ENCODE peak calls at places on chromosomes 6 and 20, in four cellular contexts. I is Peyer's patch, Y is fibroblast of the aortic adventitia, O is GM23338. L is an unnamed sample.

GRCh38 chr6:15887491-15888461 is 224.9 kb upstream of the DTNBP1 start:
- DNase-seq in I (no peak), Y (no peak), O (no peak), L (no peak)

GRCh38 chr6:2103644-2104523 is 141.5 kb downstream of the GMDS start:
- DNase-seq in I (no peak), Y (peak), O (no peak), L (no peak)

GRCh38 chr6:112833546-112834215 is 486.6 kb downstream of the RFPL4B start:
- DNase-seq in I (no peak), Y (peak), O (no peak), L (no peak)

GRCh38 chr20:64216036-64216435 is 39.5 kb upstream of the PCMTD2 start:
- DNase-seq in I (no peak), Y (peak), O (no peak), L (no peak)

GRCh38 chr20:61761453-61762207 is 304.1 kb downstream of the TAF4 start:
- DNase-seq in I (no peak), Y (no peak), O (no peak), L (no peak)

GRCh38 chr6:93932175-93932574 is 512.8 kb upstream of the EPHA7 start:
- DNase-seq in I (no peak), Y (no peak), O (peak), L (no peak)

GRCh38 chr6:147949981-147950622 is 392.5 kb upstream of the SASH1 start:
- DNase-seq in I (no peak), Y (no peak), O (no peak), L (no peak)

GRCh38 chr6:93731306-93731705 is 311.9 kb upstream of the EPHA7 start:
- DNase-seq in I (no peak), Y (no peak), O (no peak), L (no peak)

GRCh38 chr6:33192671-33193602 is 670 bp upstream of the COL11A2 start:
- DNase-seq in I (no peak), Y (no peak), O (peak), L (no peak)

GRCh38 chr6:101439790-101440189 is 46.3 kb downstream of the GRIK2 start:
- DNase-seq in I (no peak), Y (no peak), O (no peak), L (no peak)

DNA sequence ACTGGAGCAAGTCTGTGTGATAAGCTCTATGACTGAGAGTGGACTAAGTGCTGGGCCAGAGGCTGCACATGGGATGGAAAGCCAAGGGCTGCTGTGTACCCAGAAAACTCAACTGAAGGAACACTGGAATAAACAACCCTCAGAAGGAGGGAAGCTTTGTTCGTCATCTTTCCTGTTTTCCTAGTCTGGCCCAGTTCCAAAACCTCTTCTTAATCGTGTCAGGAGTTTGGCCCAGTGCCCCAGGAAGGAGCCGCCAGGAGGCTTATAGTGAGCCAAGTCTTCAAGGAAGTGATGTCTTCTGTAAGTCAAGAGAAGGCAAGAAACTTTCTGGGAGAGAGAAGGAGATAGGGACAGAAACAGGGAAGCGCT is 23.3 kb upstream of the TOP1 start:
- DNase-seq in I (peak), Y (peak), O (no peak), L (no peak)
- H3K4me3 ChIP-seq in I (no peak), Y (no peak), O (no peak), L (no peak)

DNA sequence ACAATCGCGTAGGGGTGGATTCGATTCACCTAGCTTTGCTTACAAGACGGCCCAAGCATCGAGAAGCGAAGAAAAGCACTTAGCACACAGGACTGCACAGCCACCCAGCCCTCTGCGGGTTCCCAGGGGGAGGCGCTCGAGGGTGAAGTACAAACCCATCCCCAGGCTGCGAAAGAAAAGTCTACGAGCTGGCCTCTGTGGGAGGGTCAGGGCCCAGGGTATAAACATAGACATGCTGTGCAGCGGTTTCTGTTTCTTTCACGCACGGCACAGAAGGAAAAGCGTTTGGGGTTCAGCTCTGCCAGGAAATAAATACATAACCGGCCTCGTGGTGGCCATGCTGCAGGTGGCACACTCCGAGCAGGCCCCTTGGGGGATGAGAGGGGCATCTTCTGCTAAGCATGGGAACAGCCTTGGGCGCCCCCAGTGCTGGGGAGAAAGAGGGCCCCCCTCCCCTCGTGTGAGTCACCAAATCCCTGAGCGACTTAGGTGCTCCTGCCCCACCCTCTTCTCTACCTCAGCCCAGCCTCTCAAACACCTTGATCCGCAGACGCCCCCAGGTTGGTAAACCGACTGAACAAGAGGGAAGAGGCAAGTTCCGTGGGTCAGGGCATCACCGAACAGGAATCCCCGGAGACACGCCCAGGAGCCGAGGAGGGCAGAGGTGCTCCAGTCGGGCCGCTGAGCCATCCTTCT is 91.6 kb upstream of the RIPOR2 start:
- DNase-seq in I (peak), Y (no peak), O (peak), L (peak)
- TF ChIP-seq CTCF in I (peak), Y (no peak), O (peak), L (peak)

DNA sequence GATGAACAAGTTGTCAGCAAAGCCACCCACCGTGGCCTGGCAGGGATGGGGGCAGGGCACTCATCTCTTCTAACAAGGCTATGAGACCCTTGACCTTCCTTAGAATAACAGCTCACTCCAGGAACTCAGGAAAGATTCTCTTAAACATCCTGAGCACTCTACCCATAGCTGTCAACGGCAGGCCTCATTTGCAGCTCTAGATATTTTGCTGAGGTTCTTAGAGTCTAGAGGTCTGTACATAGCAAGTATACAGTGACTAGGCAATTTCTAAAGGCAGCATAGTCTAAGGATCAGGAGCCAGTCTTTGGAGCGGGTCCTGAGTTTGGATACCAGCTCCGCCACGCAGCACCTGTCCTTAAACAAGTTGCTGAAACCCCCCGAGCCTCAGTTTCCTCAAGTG is 11.7 kb downstream of the TRERF1 start:
- DNase-seq in I (peak), Y (peak), O (no peak), L (no peak)
- H3K4me3 ChIP-seq in I (no peak), Y (no peak), O (peak), L (no peak)

DNA sequence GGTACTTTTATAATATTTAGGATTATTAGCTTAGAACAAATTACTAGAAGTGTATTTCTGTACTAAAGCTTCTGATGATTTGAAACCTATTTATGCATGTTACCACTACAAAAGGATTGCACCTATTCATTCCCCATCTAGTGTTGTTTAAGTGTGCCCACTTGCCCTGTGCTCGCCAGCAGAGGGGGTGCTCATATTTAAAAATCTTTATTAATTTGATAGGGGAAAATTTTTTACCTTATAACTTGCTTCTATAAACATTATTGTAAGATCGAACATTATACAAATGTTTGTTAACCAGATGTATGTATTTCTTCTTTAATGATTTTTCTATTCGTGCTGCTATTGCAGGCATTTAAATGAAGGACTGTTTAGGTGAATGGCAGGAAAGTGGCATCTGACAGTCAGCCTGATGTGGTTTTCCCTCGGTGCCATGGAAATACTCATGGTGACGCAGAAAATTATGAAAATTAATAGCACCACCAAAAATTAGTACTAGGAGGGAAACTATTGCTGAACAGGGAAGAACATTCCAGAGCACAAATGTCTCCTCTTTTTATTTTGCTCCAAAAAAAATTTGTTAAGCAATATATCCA is 44.1 kb upstream of the FNDC1 start:
- DNase-seq in I (no peak), Y (no peak), O (no peak), L (no peak)
- TF ChIP-seq CTCF in I (no peak), Y (peak), O (peak), L (no peak)

GRCh38 chr20:42095221-42095620 is 477.0 kb upstream of the CHD6 start:
- DNase-seq in I (no peak), Y (no peak), O (no peak), L (no peak)
- H3K4me3 ChIP-seq in I (no peak), Y (no peak), O (no peak), L (no peak)

GRCh38 chr6:132285004-132285780 is 116.1 kb downstream of the MOXD1 start:
- DNase-seq in I (no peak), Y (no peak), O (no peak), L (no peak)
- TF ChIP-seq CTCF in I (no peak), Y (no peak), O (no peak), L (no peak)

DNA sequence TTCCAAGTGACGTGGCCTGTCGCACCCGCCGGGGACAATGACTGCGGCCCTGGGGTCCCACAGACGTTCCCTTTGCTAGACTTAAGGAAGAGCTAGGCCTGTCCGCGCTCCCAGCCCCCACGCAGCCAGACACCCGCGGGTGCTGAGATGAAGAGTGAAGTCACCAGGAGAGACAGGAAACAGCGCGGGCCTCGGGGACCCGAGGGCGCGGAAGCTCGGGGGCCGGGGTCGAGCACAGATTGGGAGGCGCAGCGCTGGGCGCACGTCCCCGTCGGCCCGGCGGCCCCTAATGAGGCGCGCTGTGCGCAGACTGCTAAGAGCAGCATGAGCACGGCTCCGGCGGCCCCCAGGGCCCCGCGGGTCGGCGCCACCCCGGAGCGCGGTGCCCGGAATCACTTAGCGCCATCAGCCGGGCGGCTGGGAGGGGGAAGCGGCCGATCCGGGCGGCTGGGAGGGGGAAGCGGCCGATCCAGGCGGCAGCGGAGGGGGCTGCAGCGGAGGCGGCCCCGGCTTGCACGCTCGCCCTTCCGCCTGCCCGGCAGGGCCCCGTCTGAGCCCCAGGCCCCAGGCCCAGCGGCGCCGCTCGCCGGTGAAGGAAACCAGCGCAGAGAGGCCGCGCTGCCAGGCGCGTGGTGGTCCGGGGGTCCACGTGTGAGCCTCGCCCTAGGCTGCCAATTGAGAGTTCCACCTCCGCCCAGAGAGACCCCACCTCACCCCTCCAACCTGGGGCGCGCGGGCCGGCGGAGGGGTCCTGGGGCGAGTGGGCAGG is 8.3 kb upstream of the AVP start:
- DNase-seq in I (no peak), Y (no peak), O (peak), L (no peak)
- H3K4me3 ChIP-seq in I (peak), Y (peak), O (peak), L (peak)

GRCh38 chr6:116881236-116881635 is 4.2 kb downstream of the RFX6 start:
- DNase-seq in I (no peak), Y (peak), O (no peak), L (no peak)
- TF ChIP-seq CTCF in I (no peak), Y (no peak), O (peak), L (no peak)

GRCh38 chr20:7985916-7986315 is 33.6 kb downstream of the TMX4 start:
- DNase-seq in I (no peak), Y (no peak), O (no peak), L (no peak)

GRCh38 chr20:7989379-7989778 is 30.2 kb downstream of the TMX4 start:
- DNase-seq in I (no peak), Y (peak), O (no peak), L (no peak)

GRCh38 chr20:7980332-7981046 is 39.1 kb downstream of the TMX4 start:
- DNase-seq in I (no peak), Y (peak), O (peak), L (no peak)

GRCh38 chr20:7981374-7981773 is 38.2 kb downstream of the TMX4 start:
- DNase-seq in I (no peak), Y (no peak), O (no peak), L (no peak)

GRCh38 chr20:7984192-7984591 is 35.4 kb downstream of the TMX4 start:
- DNase-seq in I (no peak), Y (no peak), O (peak), L (no peak)
- H3K4me3 ChIP-seq in I (no peak), Y (no peak), O (no peak), L (no peak)

L was measured in GM12864.